ENCODE peak calls at places on chromosomes 1 and 21, in six cellular contexts. One of them, this sample, is unnamed.

GRCh38 chr1:89866568-89866967 is 45.7 kb downstream of the LRRC8D start:
- DNase-seq in cardiac muscle cell: no peak
- DNase-seq in NB4: no peak
- DNase-seq in astrocyte of the cerebellum: no peak
- DNase-seq in AG04449: no peak
- DNase-seq in upper lobe of right lung: no peak
- DNase-seq in this sample: no peak

GRCh38 chr1:99481391-99481996 is 164.4 kb upstream of the PALMD start:
- DNase-seq in cardiac muscle cell: peak; percentile 76
- DNase-seq in NB4: peak; percentile 54
- DNase-seq in astrocyte of the cerebellum: peak; percentile 59
- DNase-seq in AG04449: no peak
- DNase-seq in upper lobe of right lung: no peak
- DNase-seq in this sample: peak; percentile 41

GRCh38 chr21:44295163-44295601 is 4.7 kb upstream of the PFKL start:
- DNase-seq in cardiac muscle cell: no peak
- DNase-seq in NB4: no peak
- DNase-seq in astrocyte of the cerebellum: no peak
- DNase-seq in AG04449: no peak
- DNase-seq in upper lobe of right lung: no peak
- DNase-seq in this sample: no peak

GRCh38 chr1:32650752-32651460 is at the start of gene RBBP4:
- DNase-seq in cardiac muscle cell: peak; percentile 99
- DNase-seq in NB4: peak; percentile 97
- DNase-seq in astrocyte of the cerebellum: peak; percentile 92
- DNase-seq in AG04449: peak; percentile 73
- DNase-seq in upper lobe of right lung: peak; percentile 99
- DNase-seq in this sample: peak; percentile 99

GRCh38 chr1:69122373-69122772 is 445.3 kb upstream of the LRRC7 start:
- DNase-seq in cardiac muscle cell: no peak
- DNase-seq in NB4: no peak
- DNase-seq in astrocyte of the cerebellum: no peak
- DNase-seq in AG04449: no peak
- DNase-seq in upper lobe of right lung: no peak
- DNase-seq in this sample: no peak

GRCh38 chr1:224525411-224526040 is 90.6 kb upstream of the CNIH3 start:
- DNase-seq in cardiac muscle cell: no peak
- DNase-seq in NB4: no peak
- DNase-seq in astrocyte of the cerebellum: no peak
- DNase-seq in AG04449: no peak
- DNase-seq in upper lobe of right lung: no peak
- DNase-seq in this sample: no peak

GRCh38 chr1:90919190-90919719 is 102.6 kb downstream of the ZNF644 start:
- DNase-seq in cardiac muscle cell: no peak
- DNase-seq in NB4: no peak
- DNase-seq in astrocyte of the cerebellum: no peak
- DNase-seq in AG04449: no peak
- DNase-seq in upper lobe of right lung: no peak
- DNase-seq in this sample: no peak

GRCh38 chr1:24551910-24552571 is 3.8 kb upstream of the NCMAP start:
- DNase-seq in cardiac muscle cell: peak; percentile 55
- DNase-seq in NB4: no peak
- DNase-seq in astrocyte of the cerebellum: no peak
- DNase-seq in AG04449: no peak
- DNase-seq in upper lobe of right lung: peak; percentile 44
- DNase-seq in this sample: no peak

GRCh38 chr1:63010898-63011660 is 227.1 kb downstream of the ATG4C start:
- DNase-seq in cardiac muscle cell: no peak
- DNase-seq in NB4: no peak
- DNase-seq in astrocyte of the cerebellum: peak; percentile 42
- DNase-seq in AG04449: no peak
- DNase-seq in upper lobe of right lung: no peak
- DNase-seq in this sample: no peak

GRCh38 chr1:47914952-47915676 is 82.1 kb downstream of the TRABD2B start:
- DNase-seq in cardiac muscle cell: no peak
- DNase-seq in NB4: no peak
- DNase-seq in astrocyte of the cerebellum: no peak
- DNase-seq in AG04449: no peak
- DNase-seq in upper lobe of right lung: no peak
- DNase-seq in this sample: no peak

GRCh38 chr21:28104346-28104745 is 888.3 kb downstream of the LTN1 start:
- DNase-seq in cardiac muscle cell: no peak
- DNase-seq in NB4: no peak
- DNase-seq in astrocyte of the cerebellum: no peak
- DNase-seq in AG04449: no peak
- DNase-seq in upper lobe of right lung: no peak
- DNase-seq in this sample: no peak

GRCh38 chr1:228004331-228004871 is 2.4 kb upstream of the WNT3A start:
- DNase-seq in cardiac muscle cell: peak; percentile 36
- DNase-seq in NB4: peak; percentile 48
- DNase-seq in astrocyte of the cerebellum: no peak
- DNase-seq in AG04449: no peak
- DNase-seq in upper lobe of right lung: no peak
- DNase-seq in this sample: no peak

GRCh38 chr1:225657462-225657989 is 4.6 kb upstream of the ENAH start:
- DNase-seq in cardiac muscle cell: peak; percentile 81
- DNase-seq in NB4: peak; percentile 60
- DNase-seq in astrocyte of the cerebellum: no peak
- DNase-seq in AG04449: peak; percentile 74
- DNase-seq in upper lobe of right lung: no peak
- DNase-seq in this sample: no peak

GRCh38 chr1:198167436-198167934 is 10.7 kb downstream of the NEK7 start:
- DNase-seq in cardiac muscle cell: no peak
- DNase-seq in NB4: peak; percentile 9
- DNase-seq in astrocyte of the cerebellum: no peak
- DNase-seq in AG04449: no peak
- DNase-seq in upper lobe of right lung: no peak
- DNase-seq in this sample: no peak

GRCh38 chr1:43074244-43074643 is 97.8 kb downstream of the EBNA1BP2 start:
- DNase-seq in cardiac muscle cell: no peak
- DNase-seq in NB4: peak; percentile 19
- DNase-seq in astrocyte of the cerebellum: no peak
- DNase-seq in AG04449: no peak
- DNase-seq in upper lobe of right lung: no peak
- DNase-seq in this sample: no peak

GRCh38 chr1:43073490-43074230 is 98.4 kb downstream of the EBNA1BP2 start:
- DNase-seq in cardiac muscle cell: peak; percentile 86
- DNase-seq in NB4: peak; percentile 77
- DNase-seq in astrocyte of the cerebellum: peak; percentile 51
- DNase-seq in AG04449: no peak
- DNase-seq in upper lobe of right lung: no peak
- DNase-seq in this sample: peak; percentile 50

GRCh38 chr1:43072314-43072713 is 99.8 kb downstream of the EBNA1BP2 start:
- DNase-seq in cardiac muscle cell: no peak
- DNase-seq in NB4: no peak
- DNase-seq in astrocyte of the cerebellum: no peak
- DNase-seq in AG04449: no peak
- DNase-seq in upper lobe of right lung: no peak
- DNase-seq in this sample: no peak

GRCh38 chr1:43074709-43075108 is 97.4 kb downstream of the EBNA1BP2 start:
- DNase-seq in cardiac muscle cell: no peak
- DNase-seq in NB4: no peak
- DNase-seq in astrocyte of the cerebellum: no peak
- DNase-seq in AG04449: no peak
- DNase-seq in upper lobe of right lung: no peak
- DNase-seq in this sample: no peak

GRCh38 chr1:43077273-43077672 is 94.8 kb downstream of the EBNA1BP2 start:
- DNase-seq in cardiac muscle cell: no peak
- DNase-seq in NB4: no peak
- DNase-seq in astrocyte of the cerebellum: no peak
- DNase-seq in AG04449: no peak
- DNase-seq in upper lobe of right lung: no peak
- DNase-seq in this sample: no peak
- TF ChIP-seq CTCF in cardiac muscle cell: no peak
- TF ChIP-seq CTCF in NB4: no peak
- TF ChIP-seq CTCF in astrocyte of the cerebellum: no peak
- TF ChIP-seq CTCF in AG04449: no peak
- TF ChIP-seq CTCF in upper lobe of right lung: no peak
- TF ChIP-seq CTCF in this sample: no peak

GRCh38 chr1:231322880-231323530 is 14.6 kb downstream of the EXOC8 start:
- DNase-seq in cardiac muscle cell: no peak
- DNase-seq in NB4: no peak
- DNase-seq in astrocyte of the cerebellum: no peak
- DNase-seq in AG04449: no peak
- DNase-seq in upper lobe of right lung: no peak
- DNase-seq in this sample: no peak
- TF ChIP-seq CTCF in cardiac muscle cell: peak; percentile 10
- TF ChIP-seq CTCF in NB4: peak; percentile 12
- TF ChIP-seq CTCF in astrocyte of the cerebellum: peak; percentile 20
- TF ChIP-seq CTCF in AG04449: no peak
- TF ChIP-seq CTCF in upper lobe of right lung: no peak
- TF ChIP-seq CTCF in this sample: peak; percentile 41

GRCh38 chr1:21307210-21307609 is 16.9 kb upstream of the ECE1 start:
- DNase-seq in cardiac muscle cell: no peak
- DNase-seq in NB4: no peak
- DNase-seq in astrocyte of the cerebellum: no peak
- DNase-seq in AG04449: no peak
- DNase-seq in upper lobe of right lung: no peak
- DNase-seq in this sample: no peak

GRCh38 chr1:21304488-21304887 is 14.2 kb upstream of the ECE1 start:
- DNase-seq in cardiac muscle cell: no peak
- DNase-seq in NB4: no peak
- DNase-seq in astrocyte of the cerebellum: no peak
- DNase-seq in AG04449: no peak
- DNase-seq in upper lobe of right lung: no peak
- DNase-seq in this sample: no peak

GRCh38 chr1:21302747-21303715 is 12.8 kb upstream of the ECE1 start:
- DNase-seq in cardiac muscle cell: peak; percentile 83
- DNase-seq in NB4: no peak
- DNase-seq in astrocyte of the cerebellum: no peak
- DNase-seq in AG04449: peak; percentile 36
- DNase-seq in upper lobe of right lung: no peak
- DNase-seq in this sample: no peak

GRCh38 chr1:21305900-21306189 is 15.6 kb upstream of the ECE1 start:
- DNase-seq in cardiac muscle cell: no peak
- DNase-seq in NB4: no peak
- DNase-seq in astrocyte of the cerebellum: no peak
- DNase-seq in AG04449: no peak
- DNase-seq in upper lobe of right lung: no peak
- DNase-seq in this sample: no peak

DNA sequence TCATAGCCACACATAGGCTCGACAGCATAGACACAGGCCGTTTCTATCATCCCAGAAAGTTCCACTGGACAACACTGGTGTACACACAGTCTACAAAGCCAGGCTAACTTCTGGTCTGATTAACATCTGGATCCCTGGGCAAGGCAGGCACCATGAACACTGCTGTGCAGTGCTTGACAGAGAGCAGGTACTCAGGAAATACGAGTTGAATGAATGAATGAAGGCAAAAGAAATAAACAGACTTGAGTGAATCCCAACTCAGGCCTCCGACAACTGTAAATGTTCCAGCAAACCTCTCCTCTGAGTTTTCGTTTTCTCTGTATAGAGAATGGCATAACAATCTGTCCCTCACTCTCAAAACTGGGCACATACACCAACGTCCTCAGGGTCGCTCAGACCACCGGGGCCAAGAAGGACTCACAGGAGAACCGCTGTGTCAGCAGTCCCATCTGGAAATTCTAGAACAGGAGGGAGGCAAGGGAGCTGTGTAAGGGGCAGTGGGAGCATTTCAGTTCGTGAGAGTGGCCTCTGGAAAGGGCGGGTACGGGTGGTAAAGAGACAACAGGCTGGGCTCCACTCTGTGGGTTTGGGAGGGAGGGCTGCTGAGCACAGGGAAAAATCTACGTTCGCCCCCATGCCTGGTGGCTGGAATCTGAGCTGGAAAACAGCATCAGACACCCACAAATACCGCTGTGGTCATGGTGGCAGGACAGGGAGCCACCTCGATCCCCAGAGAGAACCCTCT is 15.1 kb upstream of the ECE1 start:
- DNase-seq in cardiac muscle cell: no peak
- DNase-seq in NB4: no peak
- DNase-seq in astrocyte of the cerebellum: no peak
- DNase-seq in AG04449: no peak
- DNase-seq in upper lobe of right lung: no peak
- DNase-seq in this sample: no peak
- TF ChIP-seq CTCF in cardiac muscle cell: no peak
- TF ChIP-seq CTCF in NB4: no peak
- TF ChIP-seq CTCF in astrocyte of the cerebellum: no peak
- TF ChIP-seq CTCF in AG04449: no peak
- TF ChIP-seq CTCF in upper lobe of right lung: no peak
- TF ChIP-seq CTCF in this sample: no peak

GRCh38 chr1:46199233-46199749 is 1.1 kb upstream of the POMGNT1 start:
- DNase-seq in cardiac muscle cell: no peak
- DNase-seq in NB4: no peak
- DNase-seq in astrocyte of the cerebellum: no peak
- DNase-seq in AG04449: no peak
- DNase-seq in upper lobe of right lung: no peak
- DNase-seq in this sample: no peak
- TF ChIP-seq CTCF in cardiac muscle cell: no peak
- TF ChIP-seq CTCF in NB4: no peak
- TF ChIP-seq CTCF in astrocyte of the cerebellum: no peak
- TF ChIP-seq CTCF in AG04449: no peak
- TF ChIP-seq CTCF in upper lobe of right lung: no peak
- TF ChIP-seq CTCF in this sample: no peak

DNA sequence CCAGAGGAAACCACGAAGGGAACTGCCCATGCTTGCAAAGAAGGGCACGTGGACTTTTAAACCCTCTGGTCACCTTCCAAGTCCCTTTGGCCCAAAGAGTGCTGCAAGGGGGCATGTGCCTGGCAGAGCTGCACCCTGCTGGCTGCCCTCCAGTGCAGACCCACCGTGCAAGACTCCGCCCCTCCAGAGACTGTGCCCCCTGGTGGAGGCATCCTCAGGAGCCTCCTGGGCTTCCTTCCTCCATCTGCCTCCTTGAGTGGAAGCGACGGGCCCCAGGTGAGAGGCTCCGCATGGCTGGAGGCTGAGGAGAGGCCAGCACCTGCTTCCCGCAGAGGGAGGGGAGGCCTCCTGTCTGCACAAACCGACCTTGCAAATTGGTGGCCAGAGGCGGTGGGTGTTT is 100.7 kb downstream of the CRYAA start:
- DNase-seq in cardiac muscle cell: no peak
- DNase-seq in NB4: peak; percentile 36
- DNase-seq in astrocyte of the cerebellum: no peak
- DNase-seq in AG04449: no peak
- DNase-seq in upper lobe of right lung: peak; percentile 60
- DNase-seq in this sample: no peak
- TF ChIP-seq CTCF in cardiac muscle cell: peak; percentile 38
- TF ChIP-seq CTCF in NB4: peak; percentile 50
- TF ChIP-seq CTCF in astrocyte of the cerebellum: peak; percentile 26
- TF ChIP-seq CTCF in AG04449: no peak
- TF ChIP-seq CTCF in upper lobe of right lung: peak; percentile 31
- TF ChIP-seq CTCF in this sample: no peak

GRCh38 chr1:993379-993995 is 6.4 kb downstream of the HES4 start:
- DNase-seq in cardiac muscle cell: no peak
- DNase-seq in NB4: no peak
- DNase-seq in astrocyte of the cerebellum: no peak
- DNase-seq in AG04449: no peak
- DNase-seq in upper lobe of right lung: peak; percentile 57
- DNase-seq in this sample: no peak
- TF ChIP-seq CTCF in cardiac muscle cell: no peak
- TF ChIP-seq CTCF in NB4: no peak
- TF ChIP-seq CTCF in astrocyte of the cerebellum: no peak
- TF ChIP-seq CTCF in AG04449: no peak
- TF ChIP-seq CTCF in upper lobe of right lung: no peak
- TF ChIP-seq CTCF in this sample: no peak

GRCh38 chr21:31559368-31560119 is 99.9 kb upstream of the SOD1 start:
- DNase-seq in cardiac muscle cell: peak; percentile 98
- DNase-seq in NB4: peak; percentile 32
- DNase-seq in astrocyte of the cerebellum: peak; percentile 93
- DNase-seq in AG04449: peak; percentile 74
- DNase-seq in upper lobe of right lung: peak; percentile 88
- DNase-seq in this sample: peak; percentile 97
- TF ChIP-seq CTCF in cardiac muscle cell: no peak
- TF ChIP-seq CTCF in NB4: no peak
- TF ChIP-seq CTCF in astrocyte of the cerebellum: no peak
- TF ChIP-seq CTCF in AG04449: no peak
- TF ChIP-seq CTCF in upper lobe of right lung: no peak
- TF ChIP-seq CTCF in this sample: no peak